ENCODE peak calls at places on chromosomes 6 and 20, in four cellular contexts. J, R, Z and P are unnamed samples.

GRCh38 chr20:61874421-61875068 is 191.1 kb downstream of the TAF4 start:
- DNase-seq in Z (no peak), J (peak), R (peak), P (no peak)

GRCh38 chr20:63858393-63859165 is 2.7 kb upstream of the ABHD16B start:
- DNase-seq in Z (no peak), R (peak), J (peak), P (no peak)

GRCh38 chr6:120147218-120147871 is 797.8 kb upstream of the MAN1A1 start:
- DNase-seq in R (no peak), J (no peak), Z (no peak), P (no peak)

GRCh38 chr20:19710336-19710721 is 47.7 kb upstream of the RIN2 start:
- DNase-seq in J (no peak), Z (no peak), R (no peak), P (no peak)

GRCh38 chr20:63552481-63553249 is 1.3 kb upstream of the FNDC11 start:
- DNase-seq in J (no peak), R (peak), Z (no peak), P (no peak)

GRCh38 chr6:108710560-108710959 is 137.7 kb upstream of the ARMC2 start:
- DNase-seq in Z (no peak), R (no peak), J (no peak), P (no peak)

GRCh38 chr6:6661684-6662083 is 73.2 kb downstream of the LY86 start:
- DNase-seq in J (no peak), R (peak), Z (peak), P (no peak)

GRCh38 chr6:10595731-10596664 is 74.8 kb downstream of the GCNT2 start:
- DNase-seq in J (no peak), Z (no peak), R (peak), P (no peak)

GRCh38 chr6:153334121-153334520 is 203.0 kb upstream of the RGS17 start:
- DNase-seq in J (no peak), R (no peak), Z (no peak), P (no peak)

GRCh38 chr6:130933712-130934200 is 106.5 kb downstream of the SMLR1 start:
- DNase-seq in R (peak), J (no peak), Z (no peak), P (no peak)

GRCh38 chr20:10370091-10370887 is 63.7 kb downstream of the MKKS start:
- DNase-seq in J (no peak), Z (no peak), R (no peak), P (no peak)

GRCh38 chr6:106608080-106608668 is 21.1 kb downstream of the RTN4IP1 start:
- DNase-seq in R (peak), J (no peak), Z (no peak), P (no peak)

GRCh38 chr6:117344444-117345291 is 79.3 kb downstream of the VGLL2 start:
- DNase-seq in Z (no peak), J (no peak), R (no peak), P (no peak)

GRCh38 chr6:108811490-108811889 is 36.7 kb upstream of the ARMC2 start:
- DNase-seq in Z (no peak), R (no peak), J (no peak), P (no peak)

GRCh38 chr6:40999498-41000070 is 39.4 kb downstream of the UNC5CL start:
- DNase-seq in J (peak), R (peak), Z (peak), P (no peak)